ENCODE peak calls at places on chromosomes 5 and 9, in ten cellular contexts. G is choroid plexus epithelial cell, Y is activated B cell treated with CpG ODN at 0.5 μM for 24 hours, W is GM10248, T is germinal center, H is kidney epithelial cell, F is tibial artery, V is mesothelial cell of epicardium, R is NAMALWA, D is foreskin melanocyte. Z is an unnamed sample.

GRCh38 chr9:12790026-12790425 is 15.2 kb downstream of the LURAP1L start:
- DNase-seq in V (no peak), W (no peak), Y (no peak), G (no peak), T (no peak), H (no peak), R (no peak), F (no peak), D (no peak), Z (no peak)

GRCh38 chr5:1380011-1380817 is 35.3 kb upstream of the CLPTM1L start:
- DNase-seq in F (no peak), V (no peak), T (peak), Y (peak), H (no peak), W (no peak), G (peak), R (peak), D (peak), Z (no peak)

GRCh38 chr9:75490326-75490725 is 400.1 kb upstream of the PCSK5 start:
- DNase-seq in R (no peak), G (no peak), Y (no peak), D (no peak), F (peak), T (no peak), H (no peak), W (no peak), V (no peak), Z (no peak)

GRCh38 chr9:70101265-70101664 is 57.6 kb downstream of the MAMDC2 start:
- DNase-seq in Y (no peak), G (peak), V (no peak), W (no peak), F (no peak), H (no peak), R (no peak), T (no peak), D (no peak), Z (no peak)

GRCh38 chr5:87829214-87829551 is 416.5 kb upstream of the CCNH start:
- DNase-seq in D (no peak), G (peak), F (peak), R (no peak), Y (no peak), H (no peak), T (no peak), W (no peak), V (no peak), Z (no peak)

GRCh38 chr9:92206490-92206889 is 87.0 kb downstream of the IARS1 start:
- DNase-seq in D (no peak), T (no peak), W (no peak), Y (no peak), H (no peak), V (no peak), G (peak), R (peak), F (no peak), Z (no peak)

GRCh38 chr5:142861011-142861410 is 90.8 kb downstream of the ARHGAP26 start:
- DNase-seq in G (no peak), Y (no peak), D (no peak), V (no peak), R (no peak), W (no peak), F (no peak), H (no peak), T (no peak), Z (no peak)

GRCh38 chr5:58200451-58200850 is 259.4 kb downstream of the PLK2 start:
- DNase-seq in F (no peak), V (no peak), T (no peak), D (no peak), H (no peak), W (no peak), Y (no peak), R (no peak), G (no peak), Z (no peak)

GRCh38 chr9:84697494-84698114 is 28.1 kb downstream of the NTRK2 start:
- DNase-seq in V (peak), Y (no peak), G (peak), R (peak), H (no peak), T (peak), W (peak), D (peak), F (peak), Z (peak)

GRCh38 chr9:69931340-69931739 is 110.7 kb downstream of the CFAP95 start:
- DNase-seq in G (peak), H (no peak), W (no peak), F (no peak), D (no peak), R (peak), V (no peak), T (no peak), Y (no peak), Z (no peak)